ENCODE peak calls at places on chromosome 18, in five cellular contexts. G, Q, Z, T and S are unnamed samples. For H3K27me3 and H3K36me3, the result is how much of the 10 kb centered on the place peaks cover.

GRCh38 chr18:51236225-51236624 is 38.7 kb upstream of the MEX3C start:
- DNase-seq in G (peak), Q (peak), Z (peak), T (no peak), S (no peak)

GRCh38 chr18:7855051-7855450 is 287.9 kb downstream of the PTPRM start:
- DNase-seq in G (no peak), Q (no peak), Z (no peak), T (peak), S (no peak)

GRCh38 chr18:8052237-8052701 is 485.2 kb downstream of the PTPRM start:
- DNase-seq in G (no peak), Q (peak), Z (peak), T (no peak), S (no peak)

GRCh38 chr18:75216926-75217303 is 6.3 kb downstream of the TSHZ1 start:
- DNase-seq in G (no peak), Q (no peak), Z (no peak), T (no peak), S (no peak)

GRCh38 chr18:21191596-21192307 is 50.3 kb upstream of the GREB1L start:
- DNase-seq in G (peak), Q (peak), Z (peak), T (peak), S (peak)

GRCh38 chr18:59159986-59160385 is 20.3 kb downstream of the SEC11C start:
- DNase-seq in G (no peak), Q (no peak), Z (no peak), T (no peak), S (no peak)

GRCh38 chr18:27803957-27804356 is 373.0 kb downstream of the CDH2 start:
- DNase-seq in G (no peak), Q (no peak), Z (no peak), T (no peak), S (no peak)

GRCh38 chr18:23188391-23188790 is 53.1 kb downstream of the CABLES1 start:
- DNase-seq in G (no peak), Q (no peak), Z (no peak), T (no peak), S (no peak)

GRCh38 chr18:79272916-79273315 is 122.8 kb upstream of the NFATC1 start:
- DNase-seq in G (no peak), Q (no peak), Z (no peak), T (no peak), S (no peak)

GRCh38 chr18:11178951-11179549 is 29.7 kb upstream of the PIEZO2 start:
- DNase-seq in G (no peak), Q (no peak), Z (no peak), T (peak), S (no peak)

GRCh38 chr18:63887424-63887823 is at the start of gene SERPINB2:
- DNase-seq in G (no peak), Q (no peak), Z (peak), T (no peak), S (no peak)

GRCh38 chr18:66495844-66496243 is 108.0 kb downstream of the CDH19 start:
- DNase-seq in G (peak), Q (peak), Z (no peak), T (peak), S (peak)

GRCh38 chr18:57437782-57438668 is 2.9 kb downstream of the ONECUT2 start:
- DNase-seq in G (peak), Q (no peak), Z (peak), T (peak), S (no peak)

GRCh38 chr18:57440331-57441101 is 5.3 kb downstream of the ONECUT2 start:
- DNase-seq in G (no peak), Q (no peak), Z (no peak), T (no peak), S (no peak)

GRCh38 chr18:57438669-57439616 is 3.8 kb downstream of the ONECUT2 start:
- DNase-seq in G (no peak), Q (no peak), Z (no peak), T (no peak), S (no peak)

GRCh38 chr18:57439985-57440330 is 4.8 kb downstream of the ONECUT2 start:
- DNase-seq in G (no peak), Q (no peak), Z (no peak), T (no peak), S (no peak)

GRCh38 chr18:57439617-57439975 is 4.4 kb downstream of the ONECUT2 start:
- DNase-seq in G (no peak), Q (no peak), Z (no peak), T (no peak), S (no peak)
- H3K27me3 ChIP-seq in G (under half), Q (half or more), Z (half or more), T (half or more), S (half or more)

GRCh38 chr18:34938102-34938501 is 103.1 kb upstream of the MAPRE2 start:
- DNase-seq in G (no peak), Q (no peak), Z (no peak), T (no peak), S (no peak)

GRCh38 chr18:34942975-34943374 is 98.2 kb upstream of the MAPRE2 start:
- DNase-seq in G (no peak), Q (no peak), Z (no peak), T (no peak), S (no peak)

GRCh38 chr18:34942276-34942675 is 98.9 kb upstream of the MAPRE2 start:
- DNase-seq in G (no peak), Q (peak), Z (peak), T (no peak), S (no peak)

GRCh38 chr18:34947711-34948125 is 93.5 kb upstream of the MAPRE2 start:
- DNase-seq in G (no peak), Q (peak), Z (peak), T (no peak), S (no peak)

DNA sequence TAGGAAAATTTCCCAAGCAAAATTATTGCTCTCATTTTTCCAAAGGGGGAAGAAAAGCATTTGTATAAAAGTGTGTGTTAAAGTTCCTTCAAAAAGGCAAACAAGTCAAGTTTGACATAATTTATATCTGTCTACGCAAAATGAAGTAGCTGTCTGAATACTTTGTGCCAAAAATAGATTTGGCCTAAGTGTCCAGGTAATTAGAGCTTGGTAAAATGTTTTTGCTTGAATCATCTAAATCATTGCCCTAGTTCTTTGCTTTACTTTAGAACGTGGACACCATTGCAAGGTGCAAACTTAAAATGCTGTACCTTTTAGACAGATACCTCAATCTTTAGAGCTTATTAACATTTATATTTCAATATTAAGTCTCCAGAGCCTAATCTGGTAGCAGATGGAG is 97.6 kb upstream of the MAPRE2 start:
- DNase-seq in G (no peak), Q (no peak), Z (no peak), T (no peak), S (no peak)
- H3K4me3 ChIP-seq in G (no peak), Q (no peak), Z (no peak), T (no peak), S (no peak)

DNA sequence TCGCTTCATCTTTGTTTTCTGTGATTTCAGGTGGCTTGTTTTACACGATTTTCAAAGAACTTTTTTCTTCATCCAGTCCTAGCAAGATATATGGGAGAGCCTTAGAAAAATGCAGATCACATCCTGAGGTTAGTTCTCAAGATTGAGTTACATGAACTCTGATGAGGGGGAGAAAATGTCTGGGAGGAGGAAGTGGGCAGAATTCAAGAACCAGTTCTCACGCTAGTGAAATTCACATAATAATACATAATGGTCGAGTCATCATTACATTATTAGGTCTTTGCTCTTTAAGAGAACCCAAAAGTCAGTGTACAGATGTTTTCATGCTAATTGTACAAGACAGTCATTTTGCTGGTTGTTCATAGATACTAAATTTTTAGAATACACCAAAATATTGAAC is 7.0 kb downstream of the TIMM21 start:
- DNase-seq in G (no peak), Q (no peak), Z (peak), T (no peak), S (no peak)
- H3K36me3 ChIP-seq in G (under half), Q (under half), Z (under half), T (half or more), S (under half)

GRCh38 chr18:62324917-62325805 is at the start of gene TNFRSF11A:
- DNase-seq in G (no peak), Q (peak), Z (no peak), T (no peak), S (no peak)
- H3K27me3 ChIP-seq in G (under half), Q (half or more), Z (half or more), T (half or more), S (under half)

DNA sequence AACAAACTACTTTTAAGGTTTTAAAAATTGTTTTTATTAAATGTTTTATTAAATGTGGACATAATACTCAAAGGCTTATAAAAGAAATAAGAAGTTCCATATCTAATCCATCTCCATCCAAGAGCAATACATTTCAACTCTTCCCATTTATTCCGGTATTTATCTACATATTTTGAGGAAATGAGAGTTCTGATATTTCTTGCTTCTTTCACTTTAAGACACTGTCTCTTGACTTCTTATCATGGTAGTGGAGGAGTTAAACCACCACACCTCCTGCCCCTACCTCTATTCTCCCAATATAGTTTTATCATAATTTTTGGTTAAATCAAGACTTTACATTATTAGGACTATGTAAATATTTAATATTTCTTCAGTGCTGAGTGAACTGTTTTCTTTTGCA is 40.7 kb downstream of the TTR start:
- DNase-seq in G (no peak), Q (no peak), Z (no peak), T (no peak), S (no peak)
- H3K4me3 ChIP-seq in G (no peak), Q (no peak), Z (no peak), T (no peak), S (no peak)

GRCh38 chr18:54187372-54187771 is 37.1 kb downstream of the MBD2 start:
- DNase-seq in G (no peak), Q (no peak), Z (no peak), T (no peak), S (no peak)
- H3K36me3 ChIP-seq in G (under half), Q (under half), Z (under half), T (half or more), S (under half)